ENCODE peak calls at places on chromosomes 4 and X, in four cellular contexts. Z is suprapubic skin, H is gastrocnemius medialis, E is MM.1S. T is an unnamed sample.

GRCh38 chr4:56656346-56656643 is 24.8 kb downstream of the HOPX start:
- DNase-seq in Z (no peak), H (peak; percentile 17), E (peak; percentile 12), T (no peak)

GRCh38 chrX:17876135-17876534 is 15.0 kb upstream of the RAI2 start:
- DNase-seq in Z (no peak), H (no peak), E (no peak), T (no peak)

GRCh38 chrX:6812087-6812486 is 277.2 kb upstream of the VCX3A start:
- DNase-seq in Z (no peak), H (no peak), E (no peak), T (no peak)

GRCh38 chr4:107094332-107094731 is 58.2 kb upstream of the DKK2 start:
- DNase-seq in Z (no peak), H (no peak), E (peak; percentile 90), T (no peak)

GRCh38 chrX:119008122-119008744 is 33.8 kb downstream of the LONRF3 start:
- DNase-seq in Z (no peak), H (no peak), E (peak; percentile 24), T (peak; percentile 37)

GRCh38 chr4:43048570-43048969 is 156.1 kb downstream of the GRXCR1 start:
- DNase-seq in Z (no peak), H (no peak), E (no peak), T (no peak)

GRCh38 chr4:132114885-132115284 is 1034.2 kb upstream of the PCDH10 start:
- DNase-seq in Z (no peak), H (no peak), E (no peak), T (no peak)

GRCh38 chrX:126137899-126138298 is 28.2 kb downstream of the DCAF12L2 start:
- DNase-seq in Z (no peak), H (no peak), E (peak; percentile 19), T (no peak)

GRCh38 chr4:184802203-184803015 is 23.4 kb downstream of the ACSL1 start:
- DNase-seq in Z (no peak), H (no peak), E (no peak), T (no peak)

GRCh38 chr4:76784237-76784636 is 113.7 kb downstream of the SOWAHB start:
- DNase-seq in Z (no peak), H (no peak), E (no peak), T (no peak)

GRCh38 chr4:88219099-88219498 is 60.7 kb upstream of the ABCG2 start:
- DNase-seq in Z (no peak), H (no peak), E (peak; percentile 61), T (no peak)

GRCh38 chr4:185782523-185782922 is 29.5 kb downstream of the SORBS2 start:
- DNase-seq in Z (no peak), H (no peak), E (no peak), T (no peak)

GRCh38 chr4:42655248-42655647 is 1.7 kb downstream of the ATP8A1 start:
- DNase-seq in Z (no peak), H (no peak), E (no peak), T (no peak)

GRCh38 chr4:41218703-41219102 is 4.4 kb upstream of the APBB2 start:
- DNase-seq in Z (no peak), H (no peak), E (no peak), T (no peak)

DNA sequence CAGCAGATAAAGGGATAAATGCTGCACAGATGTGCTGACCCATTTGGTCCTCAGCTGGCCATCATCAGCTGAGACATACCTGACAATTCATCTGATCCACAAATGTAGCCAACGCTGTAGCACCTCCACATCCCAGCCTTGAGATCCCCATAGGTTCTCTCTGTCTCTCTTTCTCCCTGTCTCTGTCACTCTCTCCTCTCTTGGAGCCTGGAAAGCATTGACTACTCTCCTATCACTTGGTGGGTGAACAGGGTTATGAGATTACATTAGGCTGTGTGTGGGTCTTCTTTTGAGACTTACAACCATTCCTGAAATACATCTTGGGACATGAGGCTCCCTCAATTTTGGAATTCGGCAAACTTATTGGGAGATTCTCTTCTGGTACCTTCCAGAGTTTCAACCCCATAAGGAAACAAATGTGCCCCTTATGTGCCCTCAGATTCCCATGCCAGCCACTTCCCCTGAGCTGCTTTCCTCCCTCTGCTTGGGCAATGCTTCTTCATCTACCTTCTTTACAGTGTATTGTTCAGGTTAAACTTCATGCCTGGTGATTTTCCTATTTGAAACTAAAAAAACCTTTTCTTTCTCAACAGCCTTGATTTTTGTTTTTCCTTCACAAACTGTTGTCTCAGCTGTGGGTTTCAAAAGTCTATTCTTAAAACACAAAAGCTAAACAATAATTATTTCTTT is 29.1 kb upstream of the FGF2 start:
- DNase-seq in Z (no peak), H (no peak), E (no peak), T (no peak)
- H3K27ac ChIP-seq in Z (peak overlapping the region; percentile 58), H (peak overlapping the region; percentile 2), E (peak overlapping the region; percentile 31), T (no peak overlapping the region)

GRCh38 chr4:114180481-114180880 is 201.0 kb upstream of the ARSJ start:
- DNase-seq in Z (no peak), H (no peak), E (no peak), T (peak; percentile 27)
- TF ChIP-seq CTCF in Z (peak; percentile 36), H (peak; percentile 34), E (peak; percentile 21), T (no peak)

GRCh38 chr4:137543650-137544049 is 11.4 kb upstream of the PCDH18 start:
- DNase-seq in Z (no peak), H (no peak), E (no peak), T (no peak)
- H3K4me1 ChIP-seq in Z (peaks cover 6% of the 10 kb centered on the region), H (peaks cover 10% of the 10 kb centered on the region), E (no peaks in the 10 kb centered on the region), T (no peaks in the 10 kb centered on the region)

GRCh38 chr4:81466841-81467671 is 4.7 kb downstream of the RASGEF1B start:
- DNase-seq in Z (no peak), H (peak; percentile 39), E (peak; percentile 85), T (peak; percentile 79)

GRCh38 chr4:81467672-81467964 is 4.1 kb downstream of the RASGEF1B start:
- DNase-seq in Z (no peak), H (no peak), E (no peak), T (no peak)

GRCh38 chr4:81469774-81470455 is 1.8 kb downstream of the RASGEF1B start:
- DNase-seq in Z (no peak), H (no peak), E (no peak), T (no peak)

GRCh38 chr4:81468685-81469084 is 3.0 kb downstream of the RASGEF1B start:
- DNase-seq in Z (no peak), H (no peak), E (no peak), T (no peak)

DNA sequence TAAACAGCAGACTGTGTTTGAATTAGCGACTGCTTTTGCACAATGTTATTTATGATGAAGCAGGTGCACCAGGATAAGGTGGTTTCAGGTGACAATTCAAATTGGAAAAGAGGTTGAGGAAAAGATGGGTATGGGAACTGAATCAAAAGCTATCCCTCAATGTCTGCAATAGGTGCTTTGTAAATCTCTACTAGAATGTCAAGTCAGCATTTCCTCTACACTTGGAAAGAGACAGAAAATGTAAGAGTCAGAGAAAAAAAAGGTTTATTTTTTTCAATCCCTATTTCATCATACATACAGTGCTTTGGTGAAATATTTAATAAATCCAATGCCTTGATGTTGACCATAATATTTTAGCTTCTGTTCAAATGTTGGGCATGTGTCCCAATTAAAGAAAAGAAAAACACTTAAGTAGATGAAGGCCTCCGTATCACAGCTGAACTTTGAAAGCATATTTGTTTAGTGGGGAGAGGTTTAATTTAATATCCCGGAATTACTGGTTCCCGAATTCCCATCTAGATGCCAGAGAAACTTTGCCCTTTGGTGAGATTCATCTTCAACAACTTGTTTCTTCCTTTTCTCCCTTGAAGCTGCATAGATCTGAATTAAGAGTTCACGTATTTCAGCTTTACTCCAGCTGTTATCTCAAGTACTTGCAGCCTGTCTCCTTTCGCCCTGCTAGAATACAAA is 5.9 kb downstream of the RASGEF1B start:
- DNase-seq in Z (no peak), H (no peak), E (no peak), T (no peak)
- H3K27ac ChIP-seq in Z (peak overlapping the region; percentile 55), H (no peak overlapping the region), E (no peak overlapping the region), T (no peak overlapping the region)

GRCh38 chr4:174118171-174118570 is 165.3 kb downstream of the FBXO8 start:
- DNase-seq in Z (no peak), H (no peak), E (no peak), T (no peak)

GRCh38 chr4:174122705-174123104 is 160.8 kb downstream of the FBXO8 start:
- DNase-seq in Z (no peak), H (no peak), E (no peak), T (no peak)

GRCh38 chr4:174119051-174119450 is 164.4 kb downstream of the FBXO8 start:
- DNase-seq in Z (no peak), H (no peak), E (no peak), T (no peak)

GRCh38 chr4:174119818-174120217 is 163.6 kb downstream of the FBXO8 start:
- DNase-seq in Z (no peak), H (no peak), E (no peak), T (no peak)

DNA sequence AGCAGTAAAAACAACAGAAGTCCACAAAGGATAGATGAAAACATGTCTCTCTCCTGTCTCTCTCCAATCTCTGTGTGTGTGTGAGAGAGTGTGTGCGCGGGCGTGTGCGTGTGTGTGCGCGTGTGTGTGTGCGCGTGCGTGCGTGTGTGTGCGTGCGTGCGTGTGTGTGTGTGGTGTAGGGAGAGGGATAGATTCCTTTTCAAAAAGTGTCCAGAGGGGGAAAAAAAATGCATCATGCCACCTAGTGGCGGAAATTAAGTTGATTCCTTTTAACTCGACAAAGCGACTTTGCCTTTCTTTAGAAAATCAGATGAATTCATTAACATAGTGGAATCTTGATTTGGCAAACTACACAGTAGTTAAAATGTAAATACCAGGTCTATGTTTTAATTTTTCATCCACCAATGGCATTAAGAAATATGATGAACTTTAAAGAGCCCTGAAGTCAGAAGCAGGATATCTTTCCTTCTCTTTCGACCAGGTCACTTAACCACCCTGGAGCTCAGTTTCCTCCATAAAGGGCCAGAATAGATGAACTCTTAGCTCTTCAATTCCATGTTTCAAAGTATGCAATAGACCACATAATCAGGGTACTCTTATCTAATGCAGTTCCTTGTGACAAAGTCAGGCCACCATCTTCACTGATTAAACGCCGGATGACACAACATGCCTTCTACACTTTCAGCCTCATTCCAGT is 162.9 kb downstream of the FBXO8 start:
- DNase-seq in Z (no peak), H (no peak), E (peak; percentile 61), T (no peak)
- TF ChIP-seq CTCF in Z (peak; percentile 43), H (peak; percentile 43), E (peak; percentile 52), T (peak; percentile 18)

GRCh38 chr4:153045111-153045982 is 109.2 kb downstream of the FHDC1 start:
- DNase-seq in Z (no peak), H (no peak), E (no peak), T (no peak)
- H3K4me1 ChIP-seq in Z (no peaks in the 10 kb centered on the region), H (no peaks in the 10 kb centered on the region), E (no peaks in the 10 kb centered on the region), T (no peaks in the 10 kb centered on the region)

GRCh38 chrX:9519546-9520210 is 54.8 kb downstream of the TBL1X start:
- DNase-seq in Z (no peak), H (peak; percentile 60), E (no peak), T (no peak)
- H3K27ac ChIP-seq in Z (no peak overlapping the region), H (peak overlapping the region; percentile 47), E (no peak overlapping the region), T (no peak overlapping the region)

DNA sequence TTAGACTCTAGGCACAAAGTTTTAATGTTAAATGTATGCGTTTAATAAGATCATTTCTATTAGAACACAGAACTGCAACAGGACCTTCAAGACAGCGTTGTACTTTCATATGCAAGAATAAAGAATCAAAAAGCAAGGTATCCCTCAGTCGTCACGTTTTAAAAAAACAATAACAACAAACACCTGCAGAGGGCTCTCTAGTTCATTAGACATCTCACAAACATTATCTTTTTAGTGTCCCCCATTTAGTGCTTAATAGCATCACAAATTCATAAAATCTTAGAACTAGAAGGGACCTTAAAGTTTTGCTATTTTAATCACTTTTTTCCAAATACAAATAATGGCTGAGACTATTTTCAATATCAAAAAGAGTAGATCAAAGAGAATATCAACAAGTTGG is 236.6 kb downstream of the DCHS2 start:
- DNase-seq in Z (no peak), H (no peak), E (no peak), T (no peak)
- TF ChIP-seq CTCF in Z (no peak), H (no peak), E (no peak), T (no peak)

GRCh38 chr4:174930895-174931294 is 12.7 kb downstream of the ADAM29 start:
- DNase-seq in Z (no peak), H (no peak), E (no peak), T (no peak)
- H3K4me1 ChIP-seq in Z (no peaks in the 10 kb centered on the region), H (no peaks in the 10 kb centered on the region), E (peaks cover 17% of the 10 kb centered on the region), T (no peaks in the 10 kb centered on the region)

GRCh38 chr4:102503301-102503746 is 2.2 kb downstream of the NFKB1 start:
- DNase-seq in Z (no peak), H (no peak), E (peak; percentile 40), T (no peak)
- H3K27ac ChIP-seq in Z (peak overlapping the region; percentile 100), H (no peak overlapping the region), E (peak overlapping the region; percentile 97), T (peak overlapping the region; percentile 95)